ENCODE peak calls at places on chromosomes 4 and X, in eight cellular contexts. U is fibroblast of lung, R is GM23248, C is GM23338, T is HCT116, L is hepatocyte, D is K562, B is A673. Q is an unnamed sample. For H3K4me1, the result is how much of the 10 kb centered on the place peaks cover.

GRCh38 chr4:120864969-120865368 is 57.6 kb downstream of the PRDM5 start:
- DNase-seq in U (no peak), R (no peak), C (no peak), T (no peak), L (no peak), D (no peak), B (no peak), Q (no peak)

GRCh38 chr4:140706665-140707064 is 49.5 kb downstream of the TBC1D9 start:
- DNase-seq in U (no peak), R (no peak), C (no peak), T (no peak), L (no peak), D (no peak), B (no peak), Q (no peak)

GRCh38 chr4:105092356-105092755 is 54.3 kb upstream of the TET2 start:
- DNase-seq in U (peak), R (peak), C (no peak), T (no peak), L (peak), D (no peak), B (peak), Q (no peak)

GRCh38 chr4:169385356-169385755 is 114.6 kb upstream of the SH3RF1 start:
- DNase-seq in U (peak), R (peak), C (no peak), T (no peak), L (no peak), D (no peak), B (no peak), Q (no peak)

GRCh38 chrX:68146054-68146453 is 287.2 kb downstream of the OPHN1 start:
- DNase-seq in U (peak), R (peak), C (peak), T (peak), L (peak), D (peak), B (peak), Q (peak)

GRCh38 chrX:8189096-8189830 is 18.2 kb upstream of the VCX2 start:
- DNase-seq in U (no peak), R (no peak), C (no peak), T (no peak), L (no peak), D (no peak), B (no peak), Q (no peak)

GRCh38 chr4:34731045-34731444 is 1513.3 kb downstream of the ARAP2 start:
- DNase-seq in U (no peak), R (no peak), C (no peak), T (no peak), L (peak), D (no peak), B (no peak), Q (no peak)

GRCh38 chr4:39883645-39884044 is 94.1 kb downstream of the PDS5A start:
- DNase-seq in U (peak), R (peak), C (no peak), T (no peak), L (no peak), D (no peak), B (no peak), Q (no peak)

GRCh38 chr4:17561195-17561909 is 15.6 kb upstream of the LAP3 start:
- DNase-seq in U (peak), R (peak), C (no peak), T (no peak), L (no peak), D (peak), B (peak), Q (no peak)

GRCh38 chr4:165384608-165385007 is 5.8 kb downstream of the CPE start:
- DNase-seq in U (peak), R (peak), C (peak), T (no peak), L (peak), D (no peak), B (peak), Q (no peak)

GRCh38 chrX:144896323-144896722 is 351.0 kb upstream of the SPANXN1 start:
- DNase-seq in U (no peak), R (peak), C (no peak), T (no peak), L (peak), D (no peak), B (peak), Q (peak)

GRCh38 chr4:72442715-72443114 is 126.3 kb downstream of the ADAMTS3 start:
- DNase-seq in U (peak), R (peak), C (no peak), T (no peak), L (no peak), D (no peak), B (no peak), Q (no peak)

GRCh38 chr4:146033149-146033548 is 94.5 kb upstream of the ZNF827 start:
- DNase-seq in U (no peak), R (no peak), C (peak), T (no peak), L (peak), D (no peak), B (no peak), Q (no peak)

GRCh38 chr4:92406488-92406887 is 102.7 kb downstream of the GRID2 start:
- DNase-seq in U (no peak), R (no peak), C (no peak), T (no peak), L (no peak), D (no peak), B (no peak), Q (no peak)

GRCh38 chr4:40409835-40410234 is 74.7 kb downstream of the CHRNA9 start:
- DNase-seq in U (peak), R (peak), C (no peak), T (no peak), L (no peak), D (no peak), B (no peak), Q (no peak)

GRCh38 chrX:34987646-34988045 is 45.0 kb downstream of the FAM47B start:
- DNase-seq in U (no peak), R (no peak), C (no peak), T (no peak), L (no peak), D (no peak), B (no peak), Q (no peak)

GRCh38 chrX:46686003-46686645 is 72.8 kb downstream of the SLC9A7 start:
- DNase-seq in U (peak), R (peak), C (peak), T (peak), L (peak), D (peak), B (peak), Q (peak)

GRCh38 chrX:111322231-111322855 is 52.1 kb upstream of the CAPN6 start:
- DNase-seq in U (no peak), R (no peak), C (no peak), T (no peak), L (no peak), D (no peak), B (no peak), Q (peak)

GRCh38 chrX:1086444-1087409 is 125.7 kb downstream of the CRLF2 start:
- DNase-seq in U (no peak), R (no peak), C (no peak), T (peak), L (no peak), D (no peak), B (no peak), Q (no peak)

GRCh38 chr4:95638920-95639501 is 90.2 kb upstream of the UNC5C start:
- DNase-seq in U (peak), R (no peak), C (no peak), T (no peak), L (no peak), D (no peak), B (no peak), Q (no peak)

GRCh38 chr4:88177981-88178632 is 19.7 kb upstream of the ABCG2 start:
- DNase-seq in U (peak), R (peak), C (peak), T (peak), L (peak), D (peak), B (peak), Q (peak)

GRCh38 chr4:80237992-80238391 is 28.5 kb upstream of the FGF5 start:
- DNase-seq in U (peak), R (peak), C (no peak), T (no peak), L (no peak), D (no peak), B (no peak), Q (no peak)

GRCh38 chr4:154490261-154490588 is 1.4 kb downstream of the DCHS2 start:
- DNase-seq in U (no peak), R (no peak), C (peak), T (no peak), L (peak), D (no peak), B (no peak), Q (peak)

GRCh38 chr4:154491341-154491679 is 289 bp downstream of the DCHS2 start:
- DNase-seq in U (peak), R (peak), C (peak), T (no peak), L (no peak), D (no peak), B (peak), Q (peak)

GRCh38 chr4:154491731-154492249 is at the start of gene DCHS2:
- DNase-seq in U (no peak), R (peak), C (peak), T (no peak), L (peak), D (peak), B (peak), Q (peak)

GRCh38 chr4:154490589-154491340 is 834 bp downstream of the DCHS2 start:
- DNase-seq in U (no peak), R (peak), C (peak), T (no peak), L (peak), D (no peak), B (no peak), Q (peak)

GRCh38 chr4:154492288-154492687 is 689 bp upstream of the DCHS2 start:
- DNase-seq in U (no peak), R (no peak), C (peak), T (no peak), L (no peak), D (no peak), B (no peak), Q (peak)
- TF ChIP-seq EZH2 in U (no peak), R (no peak), C (no peak), T (no peak), L (no peak), D (no peak), B (no peak), Q (no peak)

GRCh38 chr4:189940178-189941004 is at the start of gene FRG1:
- DNase-seq in U (peak), R (peak), C (peak), T (peak), L (peak), D (peak), B (peak), Q (peak)
- H3K4me1 ChIP-seq in U (under half), R (under half), C (under half), T (under half), L (under half), D (under half), B (under half), Q (under half)

DNA sequence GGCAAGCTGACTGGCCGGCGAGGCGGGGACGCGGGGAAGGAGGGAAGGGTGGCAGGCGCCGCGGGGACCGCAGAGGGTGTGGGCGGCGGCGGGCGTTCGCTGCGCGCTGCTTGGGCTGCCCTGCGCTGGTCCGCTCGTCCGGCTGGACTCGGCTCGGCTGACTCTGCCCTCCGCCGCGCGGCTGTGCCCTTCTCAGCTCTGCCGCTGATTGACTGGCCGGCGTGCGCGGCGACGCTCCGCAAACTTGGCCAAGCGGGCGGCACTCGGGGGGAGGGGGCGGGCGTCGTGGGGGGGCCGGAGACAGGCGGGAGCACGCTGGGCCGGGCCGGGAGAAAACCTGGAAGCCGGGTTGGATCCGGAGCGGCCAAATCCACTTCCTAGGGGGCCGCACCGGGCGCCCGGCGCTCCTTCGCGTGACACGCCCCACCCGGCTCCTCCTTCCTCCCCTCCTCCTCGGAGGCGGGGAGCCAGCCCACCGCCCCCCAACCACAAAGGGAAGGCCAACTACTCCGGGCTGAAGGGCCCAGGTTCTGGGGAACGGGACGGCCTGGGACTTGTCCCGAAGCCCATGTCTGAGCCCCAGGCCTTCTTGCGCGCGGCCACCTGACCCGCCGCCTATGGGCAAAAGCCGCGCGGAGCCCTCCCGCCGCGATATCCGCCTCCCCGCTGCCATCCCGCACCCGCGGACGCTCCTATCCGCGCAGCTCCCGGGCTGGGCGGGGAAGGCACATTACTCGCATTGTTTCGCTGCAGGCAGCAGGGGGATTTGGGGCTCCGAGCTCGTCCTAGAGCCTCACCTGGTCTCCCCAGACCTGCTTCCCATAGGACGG is at the start of gene GPC4:
- DNase-seq in U (peak), R (peak), C (peak), T (peak), L (peak), D (no peak), B (peak), Q (peak)
- TF ChIP-seq EZH2 in U (no peak), R (no peak), C (no peak), T (no peak), L (no peak), D (no peak), B (no peak), Q (no peak)

GRCh38 chr4:184455299-184455698 is 19.1 kb downstream of the IRF2 start:
- DNase-seq in U (no peak), R (no peak), C (no peak), T (no peak), L (no peak), D (no peak), B (no peak), Q (no peak)

GRCh38 chr4:184451726-184452125 is 22.6 kb downstream of the IRF2 start:
- DNase-seq in U (no peak), R (no peak), C (no peak), T (no peak), L (no peak), D (peak), B (no peak), Q (no peak)

GRCh38 chr4:184450743-184451142 is 23.6 kb downstream of the IRF2 start:
- DNase-seq in U (no peak), R (peak), C (no peak), T (no peak), L (no peak), D (no peak), B (no peak), Q (no peak)

GRCh38 chr4:184456337-184456736 is 18.0 kb downstream of the IRF2 start:
- DNase-seq in U (no peak), R (no peak), C (no peak), T (no peak), L (no peak), D (no peak), B (no peak), Q (no peak)

GRCh38 chr4:184453402-184454160 is 20.8 kb downstream of the IRF2 start:
- DNase-seq in U (peak), R (peak), C (peak), T (no peak), L (peak), D (peak), B (peak), Q (peak)
- H3K4me1 ChIP-seq in U (under half), R (half or more), C (half or more), T (under half), L (under half), D (under half), B (under half), Q (under half)

GRCh38 chr4:108018038-108018883 is 28.6 kb downstream of the HADH start:
- DNase-seq in U (peak), R (peak), C (peak), T (peak), L (peak), D (peak), B (peak), Q (peak)
- TF ChIP-seq EZH2 in U (no peak), R (no peak), C (no peak), T (no peak), L (no peak), D (no peak), B (no peak), Q (no peak)

GRCh38 chrX:44882635-44883034 is 9.6 kb downstream of the KDM6A start:
- DNase-seq in U (no peak), R (no peak), C (no peak), T (no peak), L (no peak), D (no peak), B (no peak), Q (no peak)
- H3K4me1 ChIP-seq in U (under half), R (under half), C (under half), T (under half), L (under half), D (under half), B (under half), Q (under half)

DNA sequence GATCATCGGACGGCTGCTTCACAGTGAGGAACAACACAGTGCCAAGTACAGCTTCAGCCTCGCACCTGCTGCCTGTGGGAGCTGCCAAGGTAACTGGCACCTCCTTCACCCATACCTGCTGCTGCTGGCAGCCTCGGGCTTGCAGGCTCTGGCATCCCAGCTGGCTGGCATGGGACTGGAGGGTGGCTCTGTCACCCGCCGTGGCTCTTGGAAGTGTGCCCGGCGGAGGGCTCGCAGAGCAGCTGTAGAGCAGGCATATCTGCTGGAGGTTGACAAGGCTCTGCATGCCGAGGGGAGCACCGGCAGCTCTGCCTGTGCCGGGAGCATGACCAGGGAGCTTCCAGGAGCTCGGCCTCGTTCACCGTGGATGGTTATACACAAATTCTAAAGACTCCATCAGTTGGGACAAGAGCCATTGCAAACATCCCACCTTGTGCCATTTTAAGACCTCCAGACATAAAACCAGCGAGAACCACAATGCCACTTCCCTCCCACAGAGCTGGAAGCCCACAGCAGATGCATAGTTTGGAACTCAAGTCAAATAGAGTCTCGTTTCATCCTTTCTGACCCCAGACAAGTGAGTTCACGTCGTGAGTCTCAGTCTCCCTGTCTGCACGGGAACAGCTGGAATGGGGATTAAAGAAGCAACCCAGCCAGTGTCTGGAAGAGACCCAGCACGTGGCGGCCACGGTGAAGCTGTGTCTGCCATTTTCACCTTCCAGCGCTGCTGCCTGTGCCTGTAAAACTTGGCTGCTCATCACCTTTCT is 84.3 kb upstream of the PSAPL1 start:
- DNase-seq in U (no peak), R (no peak), C (no peak), T (no peak), L (no peak), D (no peak), B (no peak), Q (no peak)
- TF ChIP-seq EZH2 in U (no peak), R (no peak), C (no peak), T (no peak), L (no peak), D (no peak), B (no peak), Q (no peak)

DNA sequence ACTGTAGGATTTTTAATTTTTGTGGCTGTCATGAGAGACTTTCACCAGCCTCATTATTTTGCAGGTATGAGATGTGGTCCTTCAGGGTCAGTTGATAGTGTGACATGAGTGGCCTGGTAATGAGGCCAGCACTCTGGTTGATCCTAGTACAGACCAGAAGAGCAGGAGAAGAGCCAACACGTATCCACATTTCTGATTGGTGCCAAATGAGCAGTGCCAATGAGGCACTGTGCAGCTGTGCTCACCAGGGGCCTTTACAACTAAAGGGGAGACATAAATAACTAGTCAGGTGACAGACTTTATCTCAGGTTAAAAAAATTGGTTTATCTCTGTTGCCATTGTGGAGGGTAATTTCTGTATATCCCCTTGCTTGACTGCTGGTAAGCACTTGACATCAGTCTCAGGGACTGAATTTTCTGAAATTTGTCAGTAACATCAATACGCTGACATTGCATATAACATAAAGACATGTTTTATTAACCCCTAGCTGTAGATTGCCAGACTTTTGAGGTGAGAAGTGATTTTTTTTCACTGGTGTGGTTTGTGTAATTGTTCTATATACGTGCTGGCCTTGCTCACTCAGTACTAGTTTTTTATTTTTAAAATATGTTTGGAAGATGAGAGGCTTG is 101.2 kb downstream of the AFF1 start:
- DNase-seq in U (no peak), R (no peak), C (no peak), T (no peak), L (no peak), D (no peak), B (no peak), Q (no peak)
- H3K4me1 ChIP-seq in U (under half), R (half or more), C (half or more), T (under half), L (under half), D (under half), B (half or more), Q (half or more)

GRCh38 chr4:13529130-13529919 is 15.0 kb downstream of the NKX3-2 start:
- DNase-seq in U (no peak), R (no peak), C (no peak), T (no peak), L (no peak), D (no peak), B (no peak), Q (no peak)
- TF ChIP-seq EZH2 in U (peak), R (peak), C (peak), T (no peak), L (peak), D (no peak), B (no peak), Q (peak)